ENCODE peak calls at places on chromosomes 2 and 18, in seven cellular contexts. V is CD4-positive, CD25-positive, alpha-beta regulatory T cell; Q is osteoblast; J is pancreas; L is RWPE2; A is heart right ventricle; P is IMR-90. M is an unnamed sample. For H3K36me3, the result is how much of the 10 kb centered on the place peaks cover.

GRCh38 chr2:157336137-157336721 is 10.6 kb upstream of the ERMN start:
- DNase-seq in V (peak), Q (no peak), J (no peak), L (no peak), A (peak), P (peak), M (no peak)

GRCh38 chr18:39788395-39788794 is 2166.6 kb upstream of the PIK3C3 start:
- DNase-seq in V (no peak), Q (no peak), J (no peak), L (no peak), A (no peak), P (peak), M (no peak)

GRCh38 chr2:62293490-62294212 is 97.7 kb downstream of the B3GNT2 start:
- DNase-seq in V (no peak), Q (peak), J (peak), L (peak), A (peak), P (no peak), M (peak)

GRCh38 chr2:85275984-85276540 is 51.7 kb downstream of the TGOLN2 start:
- DNase-seq in V (no peak), Q (peak), J (no peak), L (no peak), A (no peak), P (no peak), M (no peak)

GRCh38 chr18:25229080-25229479 is 122.9 kb downstream of the ZNF521 start:
- DNase-seq in V (no peak), Q (no peak), J (no peak), L (no peak), A (peak), P (peak), M (peak)

GRCh38 chr2:124708661-124709060 is 683.6 kb downstream of the CNTNAP5 start:
- DNase-seq in V (no peak), Q (no peak), J (no peak), L (no peak), A (no peak), P (no peak), M (no peak)

GRCh38 chr2:105797298-105797819 is 52.6 kb downstream of the NCK2 start:
- DNase-seq in V (peak), Q (no peak), J (no peak), L (no peak), A (no peak), P (peak), M (peak)

GRCh38 chr2:152861349-152861942 is 143.0 kb downstream of the ARL6IP6 start:
- DNase-seq in V (no peak), Q (no peak), J (no peak), L (no peak), A (peak), P (peak), M (no peak)

GRCh38 chr18:10659594-10659993 is 133.8 kb downstream of the NAPG start:
- DNase-seq in V (no peak), Q (no peak), J (no peak), L (no peak), A (no peak), P (no peak), M (no peak)

GRCh38 chr2:56191617-56192016 is 7.8 kb downstream of the CCDC85A start:
- DNase-seq in V (no peak), Q (peak), J (no peak), L (no peak), A (peak), P (peak), M (no peak)

GRCh38 chr2:78992451-78992806 is 33.1 kb upstream of the REG3G start:
- DNase-seq in V (no peak), Q (no peak), J (no peak), L (no peak), A (no peak), P (no peak), M (no peak)

GRCh38 chr2:76867854-76868253 is 654.3 kb downstream of the LRRTM4 start:
- DNase-seq in V (no peak), Q (peak), J (no peak), L (no peak), A (no peak), P (peak), M (peak)

GRCh38 chr2:41924024-41924423 is 123.8 kb upstream of the PKDCC start:
- DNase-seq in V (no peak), Q (no peak), J (no peak), L (no peak), A (no peak), P (no peak), M (no peak)

GRCh38 chr2:30165617-30166016 is 18.8 kb downstream of the YPEL5 start:
- DNase-seq in V (no peak), Q (no peak), J (no peak), L (no peak), A (no peak), P (no peak), M (no peak)

GRCh38 chr2:179020156-179020750 is 29.7 kb downstream of the CCDC141 start:
- DNase-seq in V (peak), Q (no peak), J (peak), L (no peak), A (no peak), P (no peak), M (peak)

GRCh38 chr18:24011095-24011917 is 3.2 kb upstream of the TTC39C start:
- DNase-seq in V (peak), Q (no peak), J (no peak), L (no peak), A (no peak), P (no peak), M (no peak)

GRCh38 chr2:227464356-227464755 is 7.6 kb upstream of the AGFG1 start:
- DNase-seq in V (peak), Q (no peak), J (no peak), L (no peak), A (no peak), P (no peak), M (no peak)

GRCh38 chr2:38783586-38783985 is 5.6 kb downstream of the GEMIN6 start:
- DNase-seq in V (no peak), Q (no peak), J (no peak), L (no peak), A (no peak), P (no peak), M (no peak)

GRCh38 chr2:128346811-128347558 is 28.3 kb upstream of the HS6ST1 start:
- DNase-seq in V (no peak), Q (peak), J (no peak), L (no peak), A (no peak), P (no peak), M (no peak)

GRCh38 chr2:38068228-38068627 is 7.7 kb downstream of the CYP1B1 start:
- DNase-seq in V (no peak), Q (no peak), J (no peak), L (no peak), A (no peak), P (no peak), M (no peak)

GRCh38 chr18:6242004-6242403 is 172.7 kb downstream of the L3MBTL4 start:
- DNase-seq in V (no peak), Q (no peak), J (no peak), L (no peak), A (no peak), P (no peak), M (no peak)

GRCh38 chr18:48680339-48680738 is 141.5 kb downstream of the CTIF start:
- DNase-seq in V (no peak), Q (no peak), J (no peak), L (no peak), A (no peak), P (no peak), M (no peak)

GRCh38 chr2:113328043-113328442 is 49.3 kb upstream of the PAX8 start:
- DNase-seq in V (no peak), Q (no peak), J (no peak), L (no peak), A (no peak), P (no peak), M (no peak)

GRCh38 chr2:42693013-42693575 is 70.8 kb downstream of the OXER1 start:
- DNase-seq in V (no peak), Q (no peak), J (no peak), L (no peak), A (no peak), P (no peak), M (no peak)

GRCh38 chr2:239285071-239285931 is 115.5 kb downstream of the HDAC4 start:
- DNase-seq in V (peak), Q (peak), J (no peak), L (peak), A (no peak), P (no peak), M (no peak)

GRCh38 chr2:13003500-13003899 is 286.8 kb downstream of the TRIB2 start:
- DNase-seq in V (no peak), Q (peak), J (no peak), L (no peak), A (no peak), P (no peak), M (no peak)

GRCh38 chr2:217218269-217219140 is 358.6 kb upstream of the TNP1 start:
- DNase-seq in V (no peak), Q (no peak), J (no peak), L (no peak), A (no peak), P (peak), M (peak)

GRCh38 chr18:57433492-57434176 is 1.5 kb upstream of the ONECUT2 start:
- DNase-seq in V (no peak), Q (no peak), J (no peak), L (no peak), A (no peak), P (no peak), M (no peak)

GRCh38 chr2:141570474-141571131 is 560.2 kb downstream of the LRP1B start:
- DNase-seq in V (no peak), Q (no peak), J (no peak), L (no peak), A (no peak), P (no peak), M (no peak)

GRCh38 chr2:37984589-37984988 is 59.5 kb downstream of the RMDN2 start:
- DNase-seq in V (no peak), Q (no peak), J (no peak), L (no peak), A (no peak), P (peak), M (no peak)

GRCh38 chr18:13420969-13421686 is 202.6 kb downstream of the LDLRAD4 start:
- DNase-seq in V (no peak), Q (peak), J (no peak), L (no peak), A (no peak), P (no peak), M (no peak)
- H3K4me3 ChIP-seq in V (no peak), Q (no peak), J (no peak), L (no peak), A (no peak), P (no peak), M (no peak)

DNA sequence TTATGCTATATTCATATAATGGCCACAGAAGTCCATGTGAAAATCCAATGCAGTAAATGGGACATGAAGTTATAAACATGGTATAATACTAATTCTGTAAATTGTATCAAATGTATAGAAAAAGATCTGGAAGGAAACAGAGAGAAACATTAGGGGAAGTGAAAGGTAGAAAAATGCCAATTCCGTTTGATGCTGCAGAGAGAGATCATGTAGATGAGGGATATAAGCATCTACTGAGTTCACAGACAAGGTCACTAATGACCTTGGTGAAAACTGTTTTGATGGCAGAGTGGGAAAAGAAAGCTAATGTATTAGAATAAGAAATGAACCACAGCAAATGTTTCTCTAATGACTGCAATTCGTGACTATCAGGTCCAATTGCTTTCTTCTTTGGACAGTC is 56.0 kb downstream of the BARD1 start:
- DNase-seq in V (no peak), Q (no peak), J (no peak), L (no peak), A (no peak), P (no peak), M (no peak)
- H3K36me3 ChIP-seq in V (under half), Q (under half), J (under half), L (half or more), A (under half), P (under half), M (under half)

GRCh38 chr2:126657146-126657635 is 1.2 kb downstream of the GYPC start:
- DNase-seq in V (peak), Q (peak), J (no peak), L (no peak), A (peak), P (peak), M (peak)

GRCh38 chr2:126657636-126658315 is 1.8 kb downstream of the GYPC start:
- DNase-seq in V (peak), Q (peak), J (peak), L (no peak), A (peak), P (peak), M (peak)

GRCh38 chr2:126660068-126660467 is 4.1 kb downstream of the GYPC start:
- DNase-seq in V (no peak), Q (no peak), J (no peak), L (no peak), A (no peak), P (no peak), M (no peak)

GRCh38 chr2:126658910-126659613 is 3.1 kb downstream of the GYPC start:
- DNase-seq in V (peak), Q (peak), J (peak), L (no peak), A (peak), P (peak), M (no peak)

DNA sequence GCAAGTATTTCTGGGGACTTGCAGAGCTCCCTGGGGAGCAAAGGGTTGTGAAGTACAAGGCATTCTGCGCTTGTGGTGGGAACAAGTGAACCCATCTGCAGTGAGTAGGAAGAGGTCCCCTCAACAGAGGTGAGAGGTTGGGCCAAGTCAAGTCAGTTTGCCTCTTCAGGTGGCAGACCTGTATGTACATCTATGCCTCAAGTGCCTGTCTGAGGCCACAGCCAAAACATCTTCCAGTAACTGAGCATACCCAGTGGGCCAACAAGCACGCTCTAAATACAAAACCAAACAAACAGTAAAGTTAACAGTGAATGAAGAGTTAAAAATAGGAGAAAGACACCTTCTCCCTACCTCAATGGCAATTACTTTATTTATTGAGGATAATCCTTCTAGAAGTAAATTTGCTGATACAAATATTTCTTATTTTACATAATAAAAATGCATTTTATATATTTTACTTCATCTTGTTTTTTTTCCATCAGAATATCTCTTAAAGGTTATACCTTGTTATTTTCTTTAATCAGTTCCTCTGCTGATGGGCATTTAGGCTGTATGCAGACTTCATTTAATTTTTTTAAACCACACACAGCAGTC is 2.5 kb downstream of the GYPC start:
- DNase-seq in V (no peak), Q (no peak), J (no peak), L (no peak), A (no peak), P (no peak), M (no peak)
- H3K4me3 ChIP-seq in V (peak), Q (peak), J (no peak), L (no peak), A (peak), P (no peak), M (no peak)

DNA sequence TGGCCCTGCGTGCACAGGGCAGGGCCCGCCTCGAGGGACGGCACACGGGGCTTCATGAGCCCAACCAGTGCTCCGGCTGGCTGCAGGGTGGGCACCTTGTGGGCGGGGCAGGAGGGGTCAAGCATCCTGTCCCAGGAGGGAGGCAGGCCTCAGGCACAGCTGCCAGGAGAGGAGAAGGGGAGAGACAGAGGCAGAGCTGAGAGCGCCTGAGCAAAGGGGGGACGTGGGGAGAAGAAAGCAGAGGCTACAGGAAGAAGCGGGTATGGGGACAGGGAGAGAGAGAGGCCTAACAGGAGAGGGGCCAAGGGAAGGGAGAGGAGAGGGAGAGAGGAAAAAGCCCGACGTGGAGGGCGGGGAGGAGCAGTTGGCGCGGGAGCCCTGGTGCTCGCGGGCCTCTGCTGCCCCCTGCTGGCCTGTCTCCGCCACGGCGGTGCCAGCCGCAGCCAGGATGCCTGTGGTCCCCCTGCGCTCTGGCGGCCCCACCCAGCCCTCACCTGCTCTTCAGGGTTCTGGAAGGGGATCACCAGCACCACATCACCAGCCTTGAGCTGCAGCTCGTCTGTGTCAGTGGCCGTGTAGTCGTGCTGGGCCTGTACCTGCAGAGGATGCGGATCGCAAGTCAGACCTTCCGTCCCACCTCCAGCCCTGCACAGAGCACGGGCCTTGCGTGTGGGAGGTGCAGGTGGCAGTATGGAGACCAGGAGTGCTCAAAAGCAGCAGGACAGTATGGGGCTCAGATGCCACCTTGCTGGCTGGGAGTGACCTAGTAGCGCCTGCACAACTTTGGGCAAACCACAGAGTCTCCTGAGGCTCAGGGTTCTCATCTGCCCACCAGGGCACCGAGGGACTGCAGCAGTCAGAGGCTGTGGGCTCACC is 56.8 kb downstream of the BIN1 start:
- DNase-seq in V (peak), Q (peak), J (no peak), L (no peak), A (no peak), P (peak), M (peak)
- H3K36me3 ChIP-seq in V (under half), Q (under half), J (under half), L (under half), A (under half), P (under half), M (under half)

DNA sequence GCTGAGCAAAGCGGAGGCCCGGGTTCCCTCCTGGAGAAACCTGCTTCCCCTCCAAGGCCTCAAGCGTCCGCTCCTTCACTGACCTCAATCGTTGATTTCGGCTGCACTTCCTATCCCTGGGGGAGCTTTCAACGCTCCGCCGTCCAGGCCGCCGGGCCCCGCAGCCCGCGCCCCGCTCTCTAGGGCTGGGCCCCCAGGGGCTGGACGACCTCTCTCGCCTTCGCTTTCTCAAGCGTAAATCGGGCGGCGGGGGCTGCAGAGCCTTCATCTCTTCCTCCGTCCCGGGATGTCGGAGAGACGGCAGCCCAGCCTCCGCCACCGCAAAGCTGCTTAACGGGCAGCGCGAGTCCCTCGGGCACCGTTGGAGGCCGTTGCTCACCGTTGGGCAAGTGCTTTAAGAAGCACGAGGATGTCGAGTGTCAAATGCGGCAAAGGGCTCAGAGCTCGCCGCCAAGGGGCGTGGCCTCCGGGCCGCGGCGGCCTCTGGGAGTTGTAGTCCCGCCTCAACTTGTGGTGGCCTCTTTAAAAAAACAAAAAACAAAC is 8.5 kb downstream of the HES6 start:
- DNase-seq in V (peak), Q (peak), J (peak), L (no peak), A (peak), P (peak), M (no peak)
- H3K4me3 ChIP-seq in V (no peak), Q (peak), J (peak), L (no peak), A (peak), P (peak), M (no peak)

DNA sequence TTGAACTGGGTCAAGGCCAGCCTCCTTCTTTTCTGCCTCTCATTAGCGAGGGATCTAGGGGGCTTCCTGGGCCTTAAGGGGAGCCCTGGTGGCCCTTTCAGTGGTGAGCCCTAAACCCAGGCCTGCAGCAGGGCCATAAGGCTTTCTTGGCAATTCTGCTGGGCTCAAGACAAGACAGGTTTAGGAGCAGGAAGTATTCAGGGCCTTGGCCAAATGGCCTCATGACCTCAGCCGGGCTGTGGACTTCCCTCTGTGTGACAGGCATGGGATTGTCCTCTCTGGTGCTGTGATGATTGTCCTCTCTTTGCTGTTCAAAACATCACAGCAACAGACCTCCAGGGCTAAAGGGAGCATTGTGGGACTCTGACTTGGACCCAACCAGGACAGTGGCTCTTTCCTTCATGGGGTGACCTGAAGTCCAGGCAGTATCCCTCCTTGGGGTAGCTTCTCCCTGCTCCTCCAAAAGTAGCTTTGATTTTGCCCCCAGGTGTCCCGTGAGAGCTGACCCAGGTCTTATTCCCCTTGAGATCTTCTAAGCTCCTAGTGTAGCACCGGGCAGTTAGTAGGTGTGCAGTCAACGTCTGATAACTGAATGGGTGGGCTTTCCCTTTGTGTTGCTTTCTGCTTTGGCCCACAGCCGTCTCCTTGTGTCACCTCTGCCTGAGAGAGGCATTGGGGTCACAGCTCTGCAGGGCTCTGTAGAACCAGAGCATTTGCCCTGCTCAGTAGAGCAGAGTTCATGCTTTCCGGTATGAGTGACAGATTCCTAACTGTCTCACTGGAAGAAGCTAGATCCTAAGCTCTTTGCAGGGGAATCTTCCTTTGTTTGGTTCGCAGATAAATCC is 14.7 kb downstream of the FOSL2 start:
- DNase-seq in V (no peak), Q (peak), J (no peak), L (no peak), A (no peak), P (no peak), M (no peak)
- H3K36me3 ChIP-seq in V (under half), Q (half or more), J (under half), L (half or more), A (half or more), P (half or more), M (half or more)

GRCh38 chr2:188383158-188383557 is 91.5 kb downstream of the GULP1 start:
- DNase-seq in V (no peak), Q (no peak), J (no peak), L (no peak), A (no peak), P (peak), M (no peak)
- H3K4me3 ChIP-seq in V (no peak), Q (peak), J (no peak), L (no peak), A (peak), P (peak), M (peak)